ENCODE peak calls at places on chromosomes 13 and 19, in nine cellular contexts. F is left ventricle myocardium superior; P is ecto neural progenitor cell; L is activated CD4-positive, alpha-beta T cell treated with anti-CD3 and anti-CD28 coated beads for 24 hours; Z is HFF-Myc; I is fibroblast of gingiva; H is NCI-H69; X is NCI-H2029; G is iPS-NIHi11. T is an unnamed sample.

GRCh38 chr13:23956106-23956505 is 58.8 kb upstream of the C1QTNF9B start:
- DNase-seq in F (no peak), P (no peak), L (no peak), Z (no peak), I (no peak), H (no peak), X (no peak), G (no peak), T (no peak)

GRCh38 chr13:69264362-69265334 is 843.0 kb upstream of the ATXN8OS start:
- DNase-seq in F (no peak), P (no peak), L (no peak), Z (no peak), I (no peak), H (peak; percentile 95), X (peak; percentile 83), G (peak; percentile 8), T (no peak)

GRCh38 chr19:27793128-27793643 is 1419.8 kb downstream of the UQCRFS1 start:
- DNase-seq in F (peak; percentile 77), P (peak; percentile 78), L (peak; percentile 58), Z (peak; percentile 77), I (peak; percentile 84), H (peak; percentile 93), X (peak; percentile 87), G (peak; percentile 82), T (peak; percentile 85)

GRCh38 chr13:107721436-107721835 is 493.9 kb downstream of the LIG4 start:
- DNase-seq in F (no peak), P (no peak), L (no peak), Z (no peak), I (no peak), H (peak; percentile 79), X (no peak), G (no peak), T (no peak)

GRCh38 chr19:50555447-50556235 is 12.6 kb downstream of the LRRC4B start:
- DNase-seq in F (no peak), P (peak; percentile 64), L (no peak), Z (no peak), I (no peak), H (no peak), X (no peak), G (no peak), T (no peak)

GRCh38 chr19:1070931-1071791 is 4.2 kb downstream of the ARHGAP45 start:
- DNase-seq in F (peak; percentile 31), P (peak; percentile 66), L (no peak), Z (no peak), I (no peak), H (peak; percentile 63), X (no peak), G (peak; percentile 81), T (no peak)

GRCh38 chr13:45849408-45849807 is 2.1 kb downstream of the SIAH3 start:
- DNase-seq in F (no peak), P (no peak), L (no peak), Z (no peak), I (no peak), H (no peak), X (no peak), G (no peak), T (no peak)

GRCh38 chr19:38726761-38727301 is 17.4 kb downstream of the CAPN12 start:
- DNase-seq in F (peak; percentile 32), P (no peak), L (no peak), Z (no peak), I (no peak), H (no peak), X (no peak), G (no peak), T (no peak)

GRCh38 chr13:30616927-30617314 is 799 bp upstream of the USPL1 start:
- DNase-seq in F (peak; percentile 59), P (no peak), L (no peak), Z (peak; percentile 73), I (peak; percentile 93), H (peak; percentile 85), X (peak; percentile 4), G (peak; percentile 58), T (peak; percentile 85)

GRCh38 chr19:8615813-8616596 is 5.5 kb upstream of the ADAMTS10 start:
- DNase-seq in F (peak; percentile 61), P (peak; percentile 75), L (peak; percentile 56), Z (no peak), I (no peak), H (no peak), X (no peak), G (peak; percentile 68), T (no peak)

GRCh38 chr19:39398297-39398864 is 7.2 kb downstream of the MED29 start:
- DNase-seq in F (peak; percentile 81), P (no peak), L (no peak), Z (no peak), I (peak; percentile 85), H (no peak), X (no peak), G (no peak), T (no peak)

GRCh38 chr13:48110132-48110868 is 15.4 kb upstream of the MED4 start:
- DNase-seq in F (no peak), P (no peak), L (no peak), Z (no peak), I (no peak), H (no peak), X (no peak), G (no peak), T (no peak)

GRCh38 chr19:31578326-31578725 is 229.1 kb upstream of the TSHZ3 start:
- DNase-seq in F (no peak), P (peak; percentile 19), L (no peak), Z (no peak), I (no peak), H (no peak), X (no peak), G (no peak), T (peak; percentile 51)

GRCh38 chr13:66138172-66138811 is 1091.8 kb downstream of the PCDH9 start:
- DNase-seq in F (no peak), P (no peak), L (no peak), Z (no peak), I (no peak), H (no peak), X (no peak), G (no peak), T (no peak)

GRCh38 chr19:2625434-2625833 is 77.1 kb downstream of the GNG7 start:
- DNase-seq in F (peak; percentile 54), P (no peak), L (no peak), Z (no peak), I (no peak), H (no peak), X (no peak), G (no peak), T (no peak)

GRCh38 chr19:51507209-51507608 is 5.6 kb upstream of the SIGLEC12 start:
- DNase-seq in F (no peak), P (no peak), L (no peak), Z (no peak), I (no peak), H (no peak), X (no peak), G (no peak), T (peak; percentile 15)

GRCh38 chr19:10368101-10368803 is 12.1 kb downstream of the TYK2 start:
- DNase-seq in F (no peak), P (no peak), L (no peak), Z (no peak), I (no peak), H (no peak), X (no peak), G (peak; percentile 25), T (no peak)

GRCh38 chr19:4538601-4538954 is 1.3 kb downstream of the LRG1 start:
- DNase-seq in F (no peak), P (no peak), L (no peak), Z (no peak), I (no peak), H (peak; percentile 34), X (peak; percentile 65), G (no peak), T (no peak)

GRCh38 chr19:33344210-33344609 is 29.3 kb upstream of the CEBPG start:
- DNase-seq in F (no peak), P (no peak), L (no peak), Z (no peak), I (peak; percentile 14), H (peak; percentile 18), X (no peak), G (peak; percentile 43), T (no peak)

GRCh38 chr13:28401303-28402056 is 93.4 kb downstream of the FLT1 start:
- DNase-seq in F (no peak), P (no peak), L (no peak), Z (peak; percentile 51), I (peak; percentile 57), H (no peak), X (no peak), G (no peak), T (no peak)

GRCh38 chr13:104137416-104137815 is 1071.2 kb upstream of the SLC10A2 start:
- DNase-seq in F (no peak), P (no peak), L (no peak), Z (no peak), I (no peak), H (no peak), X (no peak), G (no peak), T (no peak)

GRCh38 chr19:30001794-30002193 is 59.8 kb downstream of the URI1 start:
- DNase-seq in F (no peak), P (no peak), L (no peak), Z (no peak), I (no peak), H (peak; percentile 10), X (no peak), G (no peak), T (no peak)

GRCh38 chr19:1672038-1672768 is 19.8 kb upstream of the TCF3 start:
- DNase-seq in F (peak; percentile 65), P (peak; percentile 77), L (peak; percentile 53), Z (no peak), I (peak; percentile 19), H (peak; percentile 59), X (peak; percentile 10), G (peak; percentile 76), T (no peak)

GRCh38 chr19:5993516-5994406 is 15.8 kb upstream of the RANBP3 start:
- DNase-seq in F (peak; percentile 74), P (no peak), L (no peak), Z (no peak), I (peak; percentile 43), H (no peak), X (no peak), G (no peak), T (no peak)

GRCh38 chr19:50661087-50661486 is 11.8 kb downstream of the C19orf81 start:
- DNase-seq in F (no peak), P (no peak), L (no peak), Z (no peak), I (no peak), H (no peak), X (no peak), G (no peak), T (no peak)

GRCh38 chr13:109720758-109721184 is 65.6 kb downstream of the IRS2 start:
- DNase-seq in F (no peak), P (no peak), L (no peak), Z (no peak), I (no peak), H (peak; percentile 46), X (peak; percentile 86), G (no peak), T (no peak)

GRCh38 chr13:20401958-20402856 is 123.5 kb downstream of the CRYL1 start:
- DNase-seq in F (no peak), P (peak; percentile 41), L (no peak), Z (no peak), I (no peak), H (no peak), X (no peak), G (no peak), T (peak; percentile 62)

GRCh38 chr13:42594577-42595571 is 20.9 kb downstream of the TNFSF11 start:
- DNase-seq in F (no peak), P (no peak), L (peak; percentile 25), Z (peak; percentile 52), I (peak; percentile 93), H (peak; percentile 59), X (peak; percentile 12), G (peak; percentile 81), T (no peak)

GRCh38 chr13:25085125-25085742 is 10.7 kb upstream of the PABPC3 start:
- DNase-seq in F (no peak), P (no peak), L (no peak), Z (peak; percentile 3), I (peak; percentile 18), H (peak; percentile 37), X (no peak), G (peak; percentile 62), T (no peak)

GRCh38 chr19:33468361-33469170 is 53.0 kb downstream of the PEPD start:
- DNase-seq in F (no peak), P (no peak), L (no peak), Z (no peak), I (no peak), H (peak; percentile 35), X (no peak), G (no peak), T (peak; percentile 75)

GRCh38 chr13:84609716-84610115 is 727.4 kb upstream of the SLITRK1 start:
- DNase-seq in F (no peak), P (no peak), L (no peak), Z (no peak), I (no peak), H (no peak), X (no peak), G (no peak), T (no peak)